ENCODE peak calls at places on chromosomes 7 and 10, in eight cellular contexts. One of them, this sample, is unnamed.

GRCh38 chr7:29325508-29325907 is 130.9 kb downstream of the CHN2 start:
- DNase-seq in fibroblast of the aortic adventitia: no peak
- DNase-seq in mammary epithelial cell: no peak
- DNase-seq in GM23338: no peak
- DNase-seq in choroid plexus epithelial cell: no peak
- DNase-seq in mesothelial cell of epicardium: no peak
- DNase-seq in PC-3: no peak
- DNase-seq in HCT116: no peak
- DNase-seq in this sample: no peak

GRCh38 chr7:45192546-45193177 is 35.1 kb downstream of the RAMP3 start:
- DNase-seq in PC-3: no peak
- DNase-seq in mammary epithelial cell: no peak
- DNase-seq in HCT116: no peak
- DNase-seq in choroid plexus epithelial cell: no peak
- DNase-seq in mesothelial cell of epicardium: no peak
- DNase-seq in fibroblast of the aortic adventitia: no peak
- DNase-seq in GM23338: no peak
- DNase-seq in this sample: no peak

GRCh38 chr7:18684899-18685298 is 189.3 kb downstream of the HDAC9 start:
- DNase-seq in choroid plexus epithelial cell: no peak
- DNase-seq in HCT116: no peak
- DNase-seq in mesothelial cell of epicardium: no peak
- DNase-seq in PC-3: no peak
- DNase-seq in GM23338: no peak
- DNase-seq in mammary epithelial cell: no peak
- DNase-seq in fibroblast of the aortic adventitia: no peak
- DNase-seq in this sample: no peak

GRCh38 chr7:94434031-94434430 is 39.3 kb downstream of the COL1A2 start:
- DNase-seq in PC-3: no peak
- DNase-seq in choroid plexus epithelial cell: peak
- DNase-seq in fibroblast of the aortic adventitia: peak
- DNase-seq in GM23338: no peak
- DNase-seq in mesothelial cell of epicardium: no peak
- DNase-seq in HCT116: no peak
- DNase-seq in mammary epithelial cell: no peak
- DNase-seq in this sample: no peak

GRCh38 chr10:62816179-62817119 is at the start of gene EGR2:
- DNase-seq in PC-3: peak
- DNase-seq in mesothelial cell of epicardium: peak
- DNase-seq in mammary epithelial cell: peak
- DNase-seq in GM23338: peak
- DNase-seq in HCT116: peak
- DNase-seq in choroid plexus epithelial cell: peak
- DNase-seq in fibroblast of the aortic adventitia: peak
- DNase-seq in this sample: peak

GRCh38 chr7:4919969-4920766 is 36.7 kb upstream of the RADIL start:
- DNase-seq in mammary epithelial cell: no peak
- DNase-seq in mesothelial cell of epicardium: no peak
- DNase-seq in choroid plexus epithelial cell: no peak
- DNase-seq in GM23338: no peak
- DNase-seq in fibroblast of the aortic adventitia: no peak
- DNase-seq in HCT116: no peak
- DNase-seq in PC-3: no peak
- DNase-seq in this sample: no peak

GRCh38 chr7:140005754-140006503 is 56.8 kb downstream of the PARP12 start:
- DNase-seq in PC-3: peak
- DNase-seq in mesothelial cell of epicardium: no peak
- DNase-seq in fibroblast of the aortic adventitia: peak
- DNase-seq in mammary epithelial cell: no peak
- DNase-seq in HCT116: peak
- DNase-seq in GM23338: peak
- DNase-seq in choroid plexus epithelial cell: peak
- DNase-seq in this sample: no peak

GRCh38 chr7:121286186-121286585 is 42.6 kb upstream of the WNT16 start:
- DNase-seq in HCT116: no peak
- DNase-seq in GM23338: no peak
- DNase-seq in PC-3: no peak
- DNase-seq in choroid plexus epithelial cell: no peak
- DNase-seq in mesothelial cell of epicardium: no peak
- DNase-seq in fibroblast of the aortic adventitia: no peak
- DNase-seq in mammary epithelial cell: no peak
- DNase-seq in this sample: no peak

GRCh38 chr7:2403718-2404648 is 572 bp downstream of the CHST12 start:
- DNase-seq in HCT116: no peak
- DNase-seq in choroid plexus epithelial cell: peak
- DNase-seq in GM23338: peak
- DNase-seq in mesothelial cell of epicardium: peak
- DNase-seq in PC-3: peak
- DNase-seq in mammary epithelial cell: peak
- DNase-seq in fibroblast of the aortic adventitia: peak
- DNase-seq in this sample: no peak

GRCh38 chr10:102546606-102547310 is 43.0 kb downstream of the SUFU start:
- DNase-seq in GM23338: no peak
- DNase-seq in mammary epithelial cell: no peak
- DNase-seq in choroid plexus epithelial cell: peak
- DNase-seq in HCT116: no peak
- DNase-seq in PC-3: no peak
- DNase-seq in fibroblast of the aortic adventitia: peak
- DNase-seq in mesothelial cell of epicardium: no peak
- DNase-seq in this sample: no peak

GRCh38 chr10:110274072-110274627 is 30.6 kb downstream of the SMNDC1 start:
- DNase-seq in mesothelial cell of epicardium: no peak
- DNase-seq in PC-3: no peak
- DNase-seq in GM23338: peak
- DNase-seq in choroid plexus epithelial cell: no peak
- DNase-seq in HCT116: no peak
- DNase-seq in mammary epithelial cell: peak
- DNase-seq in fibroblast of the aortic adventitia: no peak
- DNase-seq in this sample: peak

GRCh38 chr7:82405291-82405690 is 38.3 kb downstream of the CACNA2D1 start:
- DNase-seq in mesothelial cell of epicardium: no peak
- DNase-seq in choroid plexus epithelial cell: no peak
- DNase-seq in PC-3: no peak
- DNase-seq in HCT116: no peak
- DNase-seq in GM23338: no peak
- DNase-seq in fibroblast of the aortic adventitia: no peak
- DNase-seq in mammary epithelial cell: no peak
- DNase-seq in this sample: no peak

GRCh38 chr10:103659674-103660363 is 166.3 kb downstream of the NEURL1 start:
- DNase-seq in choroid plexus epithelial cell: peak
- DNase-seq in fibroblast of the aortic adventitia: peak
- DNase-seq in mammary epithelial cell: peak
- DNase-seq in HCT116: no peak
- DNase-seq in mesothelial cell of epicardium: no peak
- DNase-seq in GM23338: peak
- DNase-seq in PC-3: no peak
- DNase-seq in this sample: peak

DNA sequence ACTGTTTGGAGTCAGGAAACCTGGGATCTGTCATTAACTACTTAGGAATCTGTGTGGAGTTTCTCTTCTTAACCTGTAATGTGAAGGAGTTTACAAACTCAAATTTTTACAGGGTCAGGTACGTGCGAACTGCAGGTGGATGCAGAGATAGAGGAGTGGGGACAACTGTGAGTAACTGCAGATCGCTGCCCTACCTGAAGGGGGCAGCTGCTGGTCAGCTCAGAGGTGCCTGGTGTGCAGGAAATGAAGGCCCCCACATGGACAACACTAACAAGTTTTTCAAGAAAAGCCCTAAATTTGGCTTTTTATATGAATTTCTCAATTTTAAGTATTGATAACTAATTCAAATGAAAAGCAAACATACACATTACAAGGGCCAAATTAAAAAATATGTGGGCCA is 380.0 kb downstream of the REEP3 start:
- DNase-seq in fibroblast of the aortic adventitia: no peak
- DNase-seq in HCT116: no peak
- DNase-seq in choroid plexus epithelial cell: no peak
- DNase-seq in PC-3: peak
- DNase-seq in mammary epithelial cell: no peak
- DNase-seq in GM23338: peak
- DNase-seq in mesothelial cell of epicardium: no peak
- DNase-seq in this sample: no peak
- TF ChIP-seq CTCF in fibroblast of the aortic adventitia: no peak
- TF ChIP-seq CTCF in HCT116: peak
- TF ChIP-seq CTCF in choroid plexus epithelial cell: peak
- TF ChIP-seq CTCF in PC-3: peak
- TF ChIP-seq CTCF in mammary epithelial cell: peak
- TF ChIP-seq CTCF in GM23338: peak
- TF ChIP-seq CTCF in mesothelial cell of epicardium: peak
- TF ChIP-seq CTCF in this sample: peak

GRCh38 chr7:115680921-115681320 is 349.6 kb downstream of the TFEC start:
- DNase-seq in GM23338: peak
- DNase-seq in choroid plexus epithelial cell: no peak
- DNase-seq in HCT116: no peak
- DNase-seq in fibroblast of the aortic adventitia: no peak
- DNase-seq in mammary epithelial cell: no peak
- DNase-seq in PC-3: no peak
- DNase-seq in mesothelial cell of epicardium: no peak
- DNase-seq in this sample: no peak

GRCh38 chr7:115682507-115682906 is 348.1 kb downstream of the TFEC start:
- DNase-seq in fibroblast of the aortic adventitia: no peak
- DNase-seq in mammary epithelial cell: no peak
- DNase-seq in mesothelial cell of epicardium: no peak
- DNase-seq in HCT116: no peak
- DNase-seq in GM23338: no peak
- DNase-seq in PC-3: no peak
- DNase-seq in choroid plexus epithelial cell: no peak
- DNase-seq in this sample: no peak

GRCh38 chr7:115679423-115679822 is 351.1 kb downstream of the TFEC start:
- DNase-seq in HCT116: no peak
- DNase-seq in GM23338: no peak
- DNase-seq in mammary epithelial cell: no peak
- DNase-seq in fibroblast of the aortic adventitia: no peak
- DNase-seq in choroid plexus epithelial cell: no peak
- DNase-seq in PC-3: no peak
- DNase-seq in mesothelial cell of epicardium: no peak
- DNase-seq in this sample: no peak

GRCh38 chr7:115678049-115678982 is 352.2 kb downstream of the TFEC start:
- DNase-seq in PC-3: peak
- DNase-seq in fibroblast of the aortic adventitia: peak
- DNase-seq in GM23338: no peak
- DNase-seq in HCT116: no peak
- DNase-seq in mesothelial cell of epicardium: no peak
- DNase-seq in mammary epithelial cell: no peak
- DNase-seq in choroid plexus epithelial cell: peak
- DNase-seq in this sample: no peak

GRCh38 chr7:115679976-115680375 is 350.6 kb downstream of the TFEC start:
- DNase-seq in fibroblast of the aortic adventitia: peak
- DNase-seq in PC-3: peak
- DNase-seq in choroid plexus epithelial cell: peak
- DNase-seq in GM23338: peak
- DNase-seq in HCT116: peak
- DNase-seq in mammary epithelial cell: peak
- DNase-seq in mesothelial cell of epicardium: no peak
- DNase-seq in this sample: peak
- TF ChIP-seq CTCF in fibroblast of the aortic adventitia: peak
- TF ChIP-seq CTCF in PC-3: peak
- TF ChIP-seq CTCF in choroid plexus epithelial cell: peak
- TF ChIP-seq CTCF in GM23338: peak
- TF ChIP-seq CTCF in HCT116: peak
- TF ChIP-seq CTCF in mammary epithelial cell: peak
- TF ChIP-seq CTCF in mesothelial cell of epicardium: no peak
- TF ChIP-seq CTCF in this sample: peak

GRCh38 chr10:789831-790701 is 100.6 kb upstream of the DIP2C start:
- DNase-seq in mesothelial cell of epicardium: no peak
- DNase-seq in GM23338: no peak
- DNase-seq in fibroblast of the aortic adventitia: no peak
- DNase-seq in HCT116: no peak
- DNase-seq in PC-3: no peak
- DNase-seq in choroid plexus epithelial cell: no peak
- DNase-seq in mammary epithelial cell: no peak
- DNase-seq in this sample: no peak

GRCh38 chr10:786666-787512 is 97.4 kb upstream of the DIP2C start:
- DNase-seq in GM23338: no peak
- DNase-seq in fibroblast of the aortic adventitia: no peak
- DNase-seq in mammary epithelial cell: no peak
- DNase-seq in mesothelial cell of epicardium: no peak
- DNase-seq in PC-3: no peak
- DNase-seq in HCT116: no peak
- DNase-seq in choroid plexus epithelial cell: no peak
- DNase-seq in this sample: no peak

GRCh38 chr10:787933-788651 is 98.6 kb upstream of the DIP2C start:
- DNase-seq in PC-3: no peak
- DNase-seq in fibroblast of the aortic adventitia: no peak
- DNase-seq in mammary epithelial cell: no peak
- DNase-seq in HCT116: no peak
- DNase-seq in GM23338: no peak
- DNase-seq in choroid plexus epithelial cell: peak
- DNase-seq in mesothelial cell of epicardium: no peak
- DNase-seq in this sample: no peak

GRCh38 chr10:790821-791551 is 101.5 kb upstream of the DIP2C start:
- DNase-seq in HCT116: no peak
- DNase-seq in PC-3: no peak
- DNase-seq in GM23338: no peak
- DNase-seq in mesothelial cell of epicardium: no peak
- DNase-seq in mammary epithelial cell: no peak
- DNase-seq in choroid plexus epithelial cell: no peak
- DNase-seq in fibroblast of the aortic adventitia: no peak
- DNase-seq in this sample: no peak

GRCh38 chr10:788796-789748 is 99.6 kb upstream of the DIP2C start:
- DNase-seq in fibroblast of the aortic adventitia: peak
- DNase-seq in GM23338: peak
- DNase-seq in mammary epithelial cell: peak
- DNase-seq in PC-3: peak
- DNase-seq in mesothelial cell of epicardium: no peak
- DNase-seq in choroid plexus epithelial cell: peak
- DNase-seq in HCT116: peak
- DNase-seq in this sample: no peak
- TF ChIP-seq CTCF in fibroblast of the aortic adventitia: peak
- TF ChIP-seq CTCF in GM23338: peak
- TF ChIP-seq CTCF in mammary epithelial cell: peak
- TF ChIP-seq CTCF in PC-3: peak
- TF ChIP-seq CTCF in mesothelial cell of epicardium: peak
- TF ChIP-seq CTCF in choroid plexus epithelial cell: peak
- TF ChIP-seq CTCF in HCT116: peak
- TF ChIP-seq CTCF in this sample: peak

GRCh38 chr7:122802211-122802833 is 83.9 kb downstream of the CADPS2 start:
- DNase-seq in choroid plexus epithelial cell: peak
- DNase-seq in HCT116: no peak
- DNase-seq in GM23338: peak
- DNase-seq in fibroblast of the aortic adventitia: no peak
- DNase-seq in mesothelial cell of epicardium: no peak
- DNase-seq in PC-3: no peak
- DNase-seq in mammary epithelial cell: no peak
- DNase-seq in this sample: no peak

GRCh38 chr7:122803851-122804250 is 82.4 kb downstream of the CADPS2 start:
- DNase-seq in fibroblast of the aortic adventitia: no peak
- DNase-seq in HCT116: no peak
- DNase-seq in mammary epithelial cell: no peak
- DNase-seq in PC-3: no peak
- DNase-seq in GM23338: no peak
- DNase-seq in choroid plexus epithelial cell: no peak
- DNase-seq in mesothelial cell of epicardium: no peak
- DNase-seq in this sample: no peak

DNA sequence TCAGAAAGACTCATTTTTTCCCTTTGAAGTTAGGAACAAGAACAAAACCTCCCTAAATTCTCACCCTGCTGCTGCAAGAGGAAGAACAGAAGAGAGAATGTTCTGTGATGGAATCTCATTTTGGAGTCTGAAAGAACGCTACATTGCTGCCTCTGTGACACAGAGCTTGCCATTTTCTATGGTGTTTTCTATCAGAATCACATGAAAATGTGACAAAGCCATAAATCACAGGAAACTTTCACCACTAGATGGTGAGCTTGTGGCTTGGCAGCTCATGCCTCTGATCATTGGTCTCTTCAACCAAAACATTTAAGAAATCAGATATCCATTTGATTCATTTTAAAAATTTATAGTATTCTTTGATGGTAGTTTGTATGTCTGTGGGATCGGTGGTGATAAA is 82.9 kb downstream of the CADPS2 start:
- DNase-seq in GM23338: peak
- DNase-seq in HCT116: peak
- DNase-seq in mesothelial cell of epicardium: no peak
- DNase-seq in mammary epithelial cell: peak
- DNase-seq in fibroblast of the aortic adventitia: peak
- DNase-seq in PC-3: peak
- DNase-seq in choroid plexus epithelial cell: peak
- DNase-seq in this sample: no peak
- TF ChIP-seq CTCF in GM23338: peak
- TF ChIP-seq CTCF in HCT116: peak
- TF ChIP-seq CTCF in mesothelial cell of epicardium: no peak
- TF ChIP-seq CTCF in mammary epithelial cell: peak
- TF ChIP-seq CTCF in fibroblast of the aortic adventitia: peak
- TF ChIP-seq CTCF in PC-3: peak
- TF ChIP-seq CTCF in choroid plexus epithelial cell: peak
- TF ChIP-seq CTCF in this sample: no peak